ENCODE peak calls at places on chromosomes 1 and 21, in ten cellular contexts. W, U, Q, C, K, E, X, A, G and J are unnamed samples.

GRCh38 chr1:209688746-209689234 is 13.6 kb downstream of the G0S2 start:
- DNase-seq in K (no peak), E (no peak), U (no peak), C (no peak), X (peak), G (no peak), A (no peak), Q (no peak), W (peak), J (no peak)

GRCh38 chr1:91065337-91065736 is 43.5 kb upstream of the ZNF644 start:
- DNase-seq in Q (no peak), U (no peak), A (no peak), E (no peak), C (no peak), K (no peak), G (no peak), W (peak), X (no peak), J (no peak)

GRCh38 chr1:229514578-229515275 is 6.6 kb upstream of the NUP133 start:
- DNase-seq in U (peak), G (peak), A (peak), Q (peak), W (peak), E (peak), X (peak), K (peak), C (peak), J (peak)

GRCh38 chr1:154191990-154192450 is at the start of gene TPM3:
- DNase-seq in K (no peak), U (no peak), W (no peak), C (no peak), A (no peak), Q (no peak), X (no peak), G (no peak), E (no peak), J (no peak)

GRCh38 chr1:215160351-215160750 is 77.8 kb downstream of the KCNK2 start:
- DNase-seq in X (peak), K (no peak), A (no peak), W (no peak), U (no peak), E (no peak), Q (peak), G (no peak), C (no peak), J (no peak)

GRCh38 chr1:196897158-196897828 is 9.4 kb downstream of the CFHR4 start:
- DNase-seq in U (no peak), Q (no peak), C (no peak), W (no peak), E (no peak), A (no peak), X (no peak), G (no peak), K (no peak), J (no peak)

GRCh38 chr1:6972390-6972789 is 187.1 kb downstream of the CAMTA1 start:
- DNase-seq in C (no peak), W (no peak), Q (no peak), K (no peak), X (no peak), E (no peak), U (no peak), G (no peak), A (no peak), J (no peak)

GRCh38 chr21:27423906-27424595 is 457.2 kb upstream of the ADAMTS5 start:
- DNase-seq in K (no peak), A (no peak), E (no peak), X (peak), U (no peak), Q (peak), W (peak), C (no peak), G (no peak), J (peak)

GRCh38 chr1:230834292-230834691 is 34.0 kb downstream of the C1orf198 start:
- DNase-seq in C (no peak), X (no peak), Q (no peak), W (no peak), A (no peak), E (no peak), K (no peak), G (no peak), U (no peak), J (no peak)

GRCh38 chr1:190102757-190103326 is 374.8 kb downstream of the BRINP3 start:
- DNase-seq in K (no peak), A (no peak), Q (no peak), E (no peak), U (no peak), W (no peak), X (no peak), G (no peak), C (no peak), J (no peak)

GRCh38 chr1:212914789-212915188 is 35.6 kb upstream of the VASH2 start:
- DNase-seq in W (no peak), A (no peak), X (no peak), Q (no peak), C (no peak), K (no peak), E (no peak), G (no peak), U (no peak), J (no peak)

GRCh38 chr1:179976970-179977651 is 22.5 kb downstream of the CEP350 start:
- DNase-seq in X (no peak), C (no peak), A (no peak), W (no peak), Q (no peak), G (no peak), K (no peak), U (no peak), E (no peak), J (no peak)

GRCh38 chr1:247452447-247453039 is 5.4 kb downstream of the OR2B11 start:
- DNase-seq in X (no peak), U (no peak), Q (no peak), C (no peak), A (no peak), K (no peak), G (no peak), E (no peak), W (no peak), J (no peak)

GRCh38 chr1:241311056-241311746 is 45.8 kb downstream of the RGS7 start:
- DNase-seq in E (no peak), Q (peak), W (no peak), G (no peak), A (no peak), K (no peak), X (no peak), C (no peak), U (no peak), J (no peak)

GRCh38 chr1:234933475-234933874 is 195.2 kb downstream of the TOMM20 start:
- DNase-seq in C (no peak), U (no peak), K (peak), Q (peak), W (no peak), X (peak), G (no peak), E (peak), A (no peak), J (no peak)

GRCh38 chr1:53475661-53476060 is 16.5 kb downstream of the DMRTB1 start:
- DNase-seq in A (no peak), U (no peak), C (no peak), G (no peak), W (no peak), Q (no peak), X (no peak), E (no peak), K (no peak), J (no peak)

GRCh38 chr1:153742411-153743142 is 14.7 kb downstream of the INTS3 start:
- DNase-seq in X (peak), C (no peak), G (no peak), Q (no peak), U (no peak), K (no peak), A (no peak), W (peak), E (no peak), J (peak)

GRCh38 chr1:110647254-110647891 is 27.4 kb downstream of the KCNA3 start:
- DNase-seq in W (no peak), A (no peak), K (no peak), E (no peak), G (no peak), U (no peak), X (peak), C (no peak), Q (peak), J (no peak)

GRCh38 chr1:52633291-52633754 is 355 bp downstream of the SHISAL2A start:
- DNase-seq in X (no peak), K (no peak), C (no peak), W (peak), G (peak), E (no peak), Q (no peak), U (peak), A (no peak), J (no peak)

GRCh38 chr1:145711213-145711651 is 4.1 kb upstream of the PDZK1 start:
- DNase-seq in A (peak), X (no peak), U (no peak), W (peak), E (no peak), C (no peak), Q (no peak), K (no peak), G (no peak), J (no peak)

DNA sequence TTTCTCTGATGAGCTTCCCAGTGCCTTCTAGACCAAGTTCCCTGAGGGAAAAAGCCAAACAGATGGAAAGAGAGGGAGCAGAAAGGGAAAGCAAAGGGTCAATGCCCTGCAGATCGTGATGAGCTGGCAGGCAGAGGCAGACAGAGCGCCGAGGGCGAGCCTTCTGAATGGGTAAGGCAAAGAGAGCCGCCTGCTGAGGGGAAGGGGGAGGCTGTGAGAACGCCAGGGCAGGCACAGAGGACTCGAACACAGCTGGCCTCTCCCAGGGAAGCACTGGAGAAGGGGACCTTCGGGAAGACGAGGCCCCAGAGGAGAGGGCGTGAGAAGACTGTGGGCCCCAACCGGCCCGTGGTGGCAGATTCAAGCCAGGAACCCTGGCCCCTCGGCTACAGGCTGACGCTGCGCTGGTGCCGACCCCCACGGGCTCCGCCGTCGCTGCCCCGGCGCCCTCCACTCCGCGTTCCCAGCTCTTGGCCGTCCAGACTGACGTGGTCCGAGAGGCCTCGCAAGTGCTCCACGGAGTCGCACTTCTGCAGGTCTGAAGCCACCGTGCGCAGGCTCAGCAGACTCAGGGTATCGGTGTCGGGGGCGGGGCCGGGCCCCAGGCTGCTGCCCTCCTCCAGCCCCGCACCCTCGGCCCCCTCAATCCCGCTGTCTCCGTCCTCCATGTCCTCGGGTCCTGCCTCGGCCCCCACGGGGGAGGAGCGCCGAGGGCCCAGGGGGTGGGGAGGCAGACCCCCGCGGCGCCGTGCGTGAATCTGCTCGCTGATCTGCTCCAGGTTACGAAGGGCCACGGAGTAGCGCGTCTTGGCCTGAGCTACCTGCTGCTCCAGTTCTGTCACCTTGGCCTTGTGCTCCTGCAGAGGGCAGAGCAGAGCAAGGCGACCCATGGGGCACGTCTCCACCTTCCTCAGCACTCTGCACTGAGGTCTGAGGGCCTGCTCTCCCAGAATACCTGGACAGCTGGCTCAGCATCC is 13.9 kb downstream of the SH3BP5L start:
- DNase-seq in U (no peak), C (no peak), E (no peak), A (no peak), G (no peak), X (no peak), K (no peak), Q (no peak), W (no peak), J (no peak)
- TF ChIP-seq CTCF in U (no peak), C (no peak), E (peak), A (peak), G (no peak), X (peak), K (no peak), Q (no peak), W (peak), J (no peak)

GRCh38 chr1:78333426-78334012 is 157.3 kb upstream of the PTGFR start:
- DNase-seq in U (no peak), C (no peak), G (peak), E (no peak), Q (no peak), A (no peak), W (peak), X (peak), K (no peak), J (peak)
- TF ChIP-seq CTCF in U (peak), C (no peak), G (peak), E (peak), Q (peak), A (peak), W (peak), X (peak), K (peak), J (peak)

DNA sequence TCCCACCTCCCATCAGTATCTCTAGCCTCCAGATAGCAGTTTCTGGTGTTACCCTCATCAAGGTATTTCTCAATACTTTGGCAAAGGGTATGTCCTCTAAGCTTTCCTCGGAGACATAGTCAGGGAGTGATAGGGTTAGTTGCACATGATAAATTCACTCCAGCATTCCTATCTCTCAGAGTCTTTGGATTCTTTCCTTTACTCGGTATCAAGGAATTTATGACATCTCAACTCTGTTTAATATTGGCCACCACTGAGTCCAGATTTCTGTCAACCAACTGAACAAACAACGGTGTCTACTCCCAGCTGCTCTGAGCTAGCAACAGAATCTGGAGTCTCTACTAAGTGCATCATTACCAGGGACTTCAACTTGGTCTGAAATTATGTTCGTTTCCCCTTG is 233.4 kb downstream of the TM2D1 start:
- DNase-seq in Q (no peak), W (no peak), K (no peak), G (no peak), U (no peak), A (no peak), X (peak), C (no peak), E (no peak), J (no peak)
- TF ChIP-seq CTCF in Q (no peak), W (no peak), K (no peak), G (no peak), U (no peak), A (no peak), X (no peak), C (no peak), E (no peak), J (no peak)

GRCh38 chr1:116409751-116410182 is 36.7 kb downstream of the ATP1A1 start:
- DNase-seq in W (no peak), X (peak), C (no peak), G (no peak), Q (no peak), E (no peak), K (no peak), U (no peak), A (peak), J (no peak)
- TF ChIP-seq CTCF in W (no peak), X (no peak), C (no peak), G (no peak), Q (no peak), E (no peak), K (no peak), U (no peak), A (no peak), J (no peak)

GRCh38 chr1:63190171-63190570 is 132.2 kb upstream of the FOXD3 start:
- DNase-seq in E (no peak), K (no peak), Q (no peak), X (no peak), G (no peak), A (no peak), W (no peak), U (no peak), C (no peak), J (no peak)

GRCh38 chr1:63189677-63190076 is 132.7 kb upstream of the FOXD3 start:
- DNase-seq in E (no peak), U (no peak), W (no peak), K (no peak), A (no peak), C (no peak), G (no peak), Q (no peak), X (no peak), J (peak)
- TF ChIP-seq CTCF in E (peak), U (peak), W (peak), K (no peak), A (no peak), C (no peak), G (peak), Q (no peak), X (no peak), J (no peak)

DNA sequence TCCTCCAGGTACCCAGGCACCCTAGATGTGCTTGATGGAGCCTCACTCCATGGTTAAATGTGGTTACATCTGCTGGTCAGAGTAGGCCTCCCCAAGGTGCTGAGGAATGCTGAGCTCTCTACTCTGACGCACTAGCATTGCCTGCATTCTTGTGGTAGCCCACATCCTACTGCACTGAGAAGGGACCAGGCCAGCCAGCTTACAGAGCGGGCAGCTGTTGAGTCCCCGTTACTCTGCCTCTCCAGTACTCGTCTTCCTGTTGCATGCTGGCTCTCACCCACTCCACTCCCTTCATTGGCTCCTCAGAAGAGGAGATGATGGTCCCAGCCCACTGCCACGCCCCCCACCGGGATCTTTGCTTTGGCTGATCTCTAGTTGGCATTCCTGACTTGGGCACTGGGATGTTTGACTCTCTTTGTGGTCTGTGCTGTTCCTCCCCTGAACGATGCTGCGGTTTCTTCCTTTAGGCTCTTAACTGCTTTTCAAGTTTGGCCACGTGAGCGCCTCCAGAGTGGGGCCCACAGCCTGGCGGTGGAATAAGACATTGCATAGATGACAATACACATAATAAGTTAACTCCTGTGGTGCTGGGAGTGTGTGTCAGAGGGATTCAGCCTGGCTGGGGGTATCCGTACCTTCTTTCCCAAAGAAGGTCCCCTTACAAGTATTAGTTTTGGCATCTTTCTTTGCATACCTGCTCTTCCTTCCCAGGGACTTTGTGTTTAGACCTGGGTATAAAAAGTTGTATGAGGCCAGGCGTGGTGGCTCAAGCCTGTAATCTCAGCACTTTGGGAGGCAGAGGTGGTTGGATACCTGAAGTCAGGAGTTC is 18.6 kb downstream of the AZIN2 start:
- DNase-seq in Q (peak), C (no peak), W (peak), E (peak), U (no peak), G (no peak), A (peak), X (peak), K (no peak), J (peak)
- TF ChIP-seq CTCF in Q (peak), C (no peak), W (no peak), E (peak), U (no peak), G (no peak), A (peak), X (peak), K (no peak), J (peak)

GRCh38 chr1:9652379-9653194 is 1.1 kb downstream of the PIK3CD start:
- DNase-seq in G (no peak), E (no peak), K (peak), C (no peak), U (peak), X (no peak), A (no peak), Q (no peak), W (no peak), J (no peak)

GRCh38 chr1:9653783-9654517 is 2.4 kb downstream of the PIK3CD start:
- DNase-seq in K (no peak), C (no peak), Q (no peak), X (no peak), A (no peak), W (no peak), E (no peak), G (no peak), U (no peak), J (no peak)

GRCh38 chr1:9653195-9653782 is 1.8 kb downstream of the PIK3CD start:
- DNase-seq in C (no peak), G (no peak), U (no peak), K (no peak), Q (no peak), E (no peak), A (no peak), X (no peak), W (no peak), J (no peak)

GRCh38 chr1:9651220-9651564 is 339 bp upstream of the PIK3CD start:
- DNase-seq in K (no peak), E (no peak), X (no peak), G (no peak), Q (no peak), W (no peak), C (no peak), U (no peak), A (no peak), J (no peak)

DNA sequence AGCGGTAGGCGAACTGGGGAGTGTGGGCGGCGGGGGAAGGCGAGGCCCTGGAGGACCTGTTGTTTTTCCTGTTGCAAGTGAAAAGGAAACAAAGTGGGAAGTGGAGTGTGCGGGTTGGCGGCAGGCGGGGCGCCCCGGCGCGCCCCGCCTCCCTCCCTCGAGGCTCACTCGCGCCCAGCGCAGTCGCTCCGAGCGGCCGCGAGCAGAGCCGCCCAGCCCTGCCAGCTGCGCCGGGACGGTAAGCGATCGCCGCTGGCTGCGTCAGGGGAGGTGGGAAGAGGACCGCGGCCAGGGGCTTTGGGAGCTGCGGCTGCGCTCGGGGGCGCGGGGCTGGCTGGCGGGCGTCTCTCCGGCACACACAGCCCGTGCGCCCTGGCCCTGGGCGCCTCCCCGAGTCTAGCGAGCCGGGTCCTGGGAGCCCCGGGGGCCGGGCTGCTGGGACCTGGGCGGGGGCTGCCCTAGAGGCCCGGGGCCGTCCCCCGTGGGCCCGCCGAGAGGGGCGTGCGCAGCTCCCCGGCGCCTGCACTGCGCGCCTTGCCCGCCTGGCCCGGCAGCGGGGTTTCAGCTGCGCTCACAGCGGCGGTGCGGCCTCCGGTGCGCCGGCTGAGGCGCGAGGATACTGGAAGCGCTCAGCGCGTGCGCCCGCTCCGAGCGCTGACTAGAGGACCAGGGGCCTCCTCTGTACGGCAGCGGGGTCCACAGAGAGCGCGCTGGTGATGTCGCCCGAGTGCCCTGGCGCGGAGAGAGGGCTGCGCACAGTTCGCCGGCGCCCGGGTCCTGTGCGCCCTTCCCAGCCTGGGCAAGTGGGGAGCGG is at the start of gene PIK3CD:
- DNase-seq in X (no peak), K (peak), G (peak), W (peak), Q (peak), U (peak), C (no peak), E (no peak), A (no peak), J (no peak)
- TF ChIP-seq CTCF in X (no peak), K (no peak), G (no peak), W (no peak), Q (no peak), U (no peak), C (no peak), E (no peak), A (no peak), J (no peak)

GRCh38 chr1:66436378-66437135 is 97.4 kb upstream of the SGIP1 start:
- DNase-seq in G (no peak), Q (peak), X (peak), C (no peak), U (no peak), E (peak), A (no peak), K (no peak), W (no peak), J (peak)
- TF ChIP-seq CTCF in G (peak), Q (peak), X (peak), C (no peak), U (peak), E (peak), A (peak), K (no peak), W (peak), J (peak)